ENCODE peak calls at places on chromosomes 6 and 20, in seven cellular contexts. Y is heart left ventricle; A is HT1080; L is AML-193; Z is stimulated activated CD4-positive, alpha-beta T cell treated with anti-CD3 and anti-CD28 coated beads, Interleukin-2, amount 100 ng/mL, for 48 hours; T is A172; O is CD8-positive, alpha-beta memory T cell. P is an unnamed sample.

GRCh38 chr20:21518292-21518991 is 4.6 kb upstream of the NKX2-2 start:
- DNase-seq in Y (no peak), A (no peak), L (no peak), Z (no peak), T (no peak), O (no peak), P (no peak)

GRCh38 chr6:83467620-83468036 is 36.8 kb upstream of the ME1 start:
- DNase-seq in Y (peak; percentile 31), A (no peak), L (peak; percentile 98), Z (no peak), T (no peak), O (no peak), P (no peak)

GRCh38 chr6:153092082-153093013 is 38.7 kb downstream of the RGS17 start:
- DNase-seq in Y (no peak), A (peak; percentile 95), L (no peak), Z (no peak), T (peak; percentile 77), O (no peak), P (no peak)

GRCh38 chr6:18359237-18359885 is 27.8 kb upstream of the RNF144B start:
- DNase-seq in Y (no peak), A (no peak), L (no peak), Z (no peak), T (no peak), O (no peak), P (no peak)

GRCh38 chr6:47478233-47479155 is 905 bp downstream of the CD2AP start:
- DNase-seq in Y (no peak), A (peak; percentile 28), L (peak; percentile 33), Z (no peak), T (peak; percentile 18), O (no peak), P (no peak)

GRCh38 chr6:113560908-113561307 is 296.2 kb upstream of the MARCKS start:
- DNase-seq in Y (no peak), A (peak; percentile 76), L (no peak), Z (no peak), T (peak; percentile 76), O (no peak), P (no peak)

GRCh38 chr6:15527838-15528617 is 134.8 kb downstream of the DTNBP1 start:
- DNase-seq in Y (no peak), A (no peak), L (no peak), Z (no peak), T (no peak), O (no peak), P (no peak)

GRCh38 chr6:37233541-37233940 is 24.0 kb upstream of the TBC1D22B start:
- DNase-seq in Y (no peak), A (no peak), L (no peak), Z (no peak), T (no peak), O (no peak), P (no peak)

GRCh38 chr6:107982511-107982910 is 24.5 kb upstream of the SEC63 start:
- DNase-seq in Y (no peak), A (no peak), L (no peak), Z (no peak), T (no peak), O (no peak), P (no peak)

GRCh38 chr6:112173401-112173800 is 81.0 kb downstream of the LAMA4 start:
- DNase-seq in Y (no peak), A (no peak), L (no peak), Z (no peak), T (no peak), O (no peak), P (no peak)

GRCh38 chr6:110355727-110356126 is 2.4 kb downstream of the METTL24 start:
- DNase-seq in Y (no peak), A (no peak), L (no peak), Z (no peak), T (no peak), O (no peak), P (no peak)

GRCh38 chr6:96604420-96604819 is 41.5 kb downstream of the FHL5 start:
- DNase-seq in Y (no peak), A (no peak), L (no peak), Z (no peak), T (no peak), O (no peak), P (no peak)

GRCh38 chr6:139776051-139776450 is 401.6 kb upstream of the CITED2 start:
- DNase-seq in Y (no peak), A (no peak), L (no peak), Z (no peak), T (no peak), O (no peak), P (no peak)

GRCh38 chr6:111441678-111442243 is 41.3 kb downstream of the REV3L start:
- DNase-seq in Y (no peak), A (no peak), L (peak; percentile 32), Z (no peak), T (no peak), O (no peak), P (no peak)

GRCh38 chr6:167962717-167963116 is 34.8 kb upstream of the KIF25 start:
- DNase-seq in Y (no peak), A (no peak), L (no peak), Z (no peak), T (no peak), O (no peak), P (no peak)

P was measured in uterus.